ENCODE peak calls at places on chromosomes 13 and 19, in ten cellular contexts. J, R, N, I, X, C, Y, G, F and B are unnamed samples.
A peak's percentile ranks its signal among the peaks of the same experiment; 100 is the strongest.

GRCh38 chr19:51070334-51070886 is 5.5 kb upstream of the KLK13 start:
- DNase-seq in X (no peak), R (no peak), F (no peak), N (no peak), J (no peak), G (no peak), C (no peak), I (no peak), Y (no peak), B (no peak)

GRCh38 chr13:48585456-48585840 is 52.6 kb upstream of the RCBTB2 start:
- DNase-seq in Y (no peak), C (no peak), N (no peak), G (no peak), X (no peak), F (no peak), R (no peak), J (peak; percentile 68), I (peak; percentile 23), B (peak; percentile 39)

GRCh38 chr13:114079601-114080536 is 52.6 kb downstream of the RASA3 start:
- DNase-seq in J (no peak), C (peak; percentile 40), G (no peak), F (no peak), R (no peak), X (no peak), I (no peak), Y (no peak), N (no peak), B (no peak)

GRCh38 chr19:5951338-5951861 is 26.5 kb downstream of the RANBP3 start:
- DNase-seq in G (no peak), J (peak; percentile 61), N (peak; percentile 64), R (no peak), Y (no peak), C (peak; percentile 67), X (no peak), I (peak; percentile 9), F (no peak), B (no peak)

GRCh38 chr13:113207890-113208423 is 512 bp downstream of the PCID2 start:
- DNase-seq in J (peak; percentile 76), R (no peak), I (no peak), N (no peak), X (peak; percentile 24), G (no peak), F (peak; percentile 39), Y (no peak), C (no peak), B (peak; percentile 68)

GRCh38 chr19:38730731-38731589 is 13.3 kb downstream of the CAPN12 start:
- DNase-seq in J (no peak), Y (no peak), F (no peak), C (no peak), G (no peak), I (no peak), X (no peak), R (no peak), N (no peak), B (no peak)

GRCh38 chr19:13718733-13719132 is 45.6 kb upstream of the MRI1 start:
- DNase-seq in N (no peak), J (peak; percentile 71), I (no peak), F (peak; percentile 54), R (no peak), X (no peak), G (no peak), C (no peak), Y (no peak), B (peak; percentile 92)

GRCh38 chr13:109745702-109746101 is 40.7 kb downstream of the IRS2 start:
- DNase-seq in R (no peak), J (no peak), G (no peak), Y (no peak), N (no peak), I (no peak), F (no peak), X (no peak), C (no peak), B (no peak)

GRCh38 chr19:39131255-39131755 is 5.7 kb downstream of the PAK4 start:
- DNase-seq in Y (no peak), X (no peak), C (no peak), R (no peak), N (no peak), G (no peak), I (no peak), F (no peak), J (no peak), B (no peak)

GRCh38 chr19:42634409-42635232 is 39.9 kb upstream of the CEACAM8 start:
- DNase-seq in R (peak; percentile 14), G (peak; percentile 61), F (peak; percentile 34), N (peak; percentile 42), Y (no peak), X (peak; percentile 71), J (peak; percentile 2), C (no peak), I (no peak), B (peak; percentile 16)

GRCh38 chr19:3253270-3253669 is 28.8 kb downstream of the CELF5 start:
- DNase-seq in G (no peak), I (no peak), X (no peak), J (no peak), Y (no peak), N (no peak), R (no peak), C (no peak), F (no peak), B (no peak)

GRCh38 chr13:39527961-39528720 is 74.9 kb downstream of the LHFPL6 start:
- DNase-seq in I (no peak), C (no peak), R (no peak), Y (no peak), X (no peak), J (no peak), N (no peak), G (no peak), F (peak; percentile 92), B (no peak)

GRCh38 chr19:19541572-19541971 is 3.5 kb downstream of the CILP2 start:
- DNase-seq in I (no peak), J (no peak), G (no peak), R (no peak), Y (no peak), C (no peak), X (no peak), F (no peak), N (no peak), B (no peak)

GRCh38 chr19:38502410-38503143 is 69.1 kb downstream of the RYR1 start:
- DNase-seq in X (no peak), N (no peak), I (no peak), C (no peak), R (no peak), J (no peak), Y (no peak), G (no peak), F (no peak), B (no peak)

GRCh38 chr13:37127706-37128241 is 22.3 kb upstream of the CSNK1A1L start:
- DNase-seq in C (no peak), N (no peak), G (no peak), I (no peak), F (no peak), R (no peak), X (no peak), J (no peak), Y (no peak), B (no peak)

GRCh38 chr19:674282-675151 is 1.7 kb upstream of the FSTL3 start:
- DNase-seq in J (no peak), N (no peak), I (no peak), X (no peak), R (no peak), G (no peak), Y (no peak), F (no peak), C (no peak), B (no peak)

GRCh38 chr19:2443785-2444182 is 13.0 kb downstream of the LMNB2 start:
- DNase-seq in N (no peak), R (no peak), Y (no peak), F (no peak), J (no peak), X (no peak), C (no peak), G (no peak), I (no peak), B (no peak)

GRCh38 chr19:20503536-20503935 is 62.0 kb downstream of the ZNF737 start:
- DNase-seq in J (no peak), N (no peak), G (no peak), C (no peak), F (no peak), R (no peak), Y (no peak), I (no peak), X (no peak), B (no peak)

GRCh38 chr19:40398417-40399056 is 8.6 kb upstream of the HIPK4 start:
- DNase-seq in C (no peak), R (peak; percentile 47), G (peak; percentile 51), X (peak; percentile 85), N (peak; percentile 50), F (no peak), I (no peak), Y (peak; percentile 56), J (peak; percentile 84), B (peak; percentile 76)

GRCh38 chr13:49341517-49341916 is 93.8 kb downstream of the CDADC1 start:
- DNase-seq in X (no peak), Y (no peak), I (no peak), R (no peak), F (no peak), J (no peak), C (no peak), G (no peak), N (no peak), B (no peak)

GRCh38 chr13:31846984-31847752 is 107.8 kb downstream of the RXFP2 start:
- DNase-seq in I (no peak), F (no peak), C (no peak), N (peak; percentile 26), J (peak; percentile 35), Y (no peak), X (no peak), G (peak; percentile 1), R (no peak), B (no peak)

GRCh38 chr13:33494596-33495214 is 209.2 kb upstream of the STARD13 start:
- DNase-seq in Y (no peak), X (peak; percentile 4), F (peak; percentile 65), J (no peak), G (no peak), R (no peak), N (no peak), I (no peak), C (no peak), B (no peak)

GRCh38 chr13:95624020-95624419 is 20.5 kb downstream of the DZIP1 start:
- DNase-seq in G (peak; percentile 10), F (peak; percentile 50), C (no peak), N (peak; percentile 39), Y (no peak), J (peak; percentile 70), R (no peak), X (peak; percentile 9), I (peak; percentile 38), B (peak; percentile 62)

GRCh38 chr19:10238172-10238783 is 7.1 kb upstream of the S1PR2 start:
- DNase-seq in X (no peak), F (no peak), N (no peak), Y (no peak), I (no peak), R (no peak), C (no peak), G (no peak), J (no peak), B (peak; percentile 97)

GRCh38 chr19:6225232-6225635 is 54.5 kb downstream of the MLLT1 start:
- DNase-seq in F (no peak), J (no peak), C (no peak), Y (no peak), G (no peak), X (no peak), I (no peak), N (no peak), R (no peak), B (no peak)

GRCh38 chr19:47541507-47541906 is 26.6 kb upstream of the NAPA start:
- DNase-seq in N (peak; percentile 38), R (no peak), C (no peak), X (peak; percentile 18), G (no peak), F (peak; percentile 10), I (no peak), J (no peak), Y (peak; percentile 38), B (no peak)

GRCh38 chr19:18282021-18282787 is 782 bp upstream of the JUND start:
- DNase-seq in G (no peak), C (no peak), X (peak; percentile 52), F (peak; percentile 48), Y (no peak), J (peak; percentile 21), I (no peak), R (no peak), N (no peak), B (no peak)

GRCh38 chr13:22940736-22941135 is 240.0 kb upstream of the SGCG start:
- DNase-seq in F (no peak), C (no peak), Y (no peak), N (no peak), J (no peak), G (no peak), X (no peak), I (no peak), R (no peak), B (no peak)